ENCODE peak calls at places on chromosomes 2 and 18, in eight cellular contexts. One of them, this sample, is unnamed.

GRCh38 chr2:129709030-129709955 is 270.2 kb upstream of the RAB6C start:
- DNase-seq in T-helper 1 cell: no peak
- DNase-seq in endothelial cell: no peak
- DNase-seq in T-helper 9 cell: no peak
- DNase-seq in HepG2: no peak
- DNase-seq in T-helper 2 cell: no peak
- DNase-seq in HCT116: no peak
- DNase-seq in NCI-H2171 treated with DMSO at 0.1 percent for 48 hours: peak
- DNase-seq in this sample: peak

GRCh38 chr2:203453858-203454451 is 81.1 kb downstream of the RAPH1 start:
- DNase-seq in T-helper 1 cell: no peak
- DNase-seq in endothelial cell: peak
- DNase-seq in T-helper 9 cell: no peak
- DNase-seq in HepG2: peak
- DNase-seq in T-helper 2 cell: no peak
- DNase-seq in HCT116: peak
- DNase-seq in NCI-H2171 treated with DMSO at 0.1 percent for 48 hours: peak
- DNase-seq in this sample: no peak

GRCh38 chr2:39484620-39485495 is 47.8 kb upstream of the MAP4K3 start:
- DNase-seq in T-helper 1 cell: no peak
- DNase-seq in endothelial cell: no peak
- DNase-seq in T-helper 9 cell: no peak
- DNase-seq in HepG2: no peak
- DNase-seq in T-helper 2 cell: no peak
- DNase-seq in HCT116: no peak
- DNase-seq in NCI-H2171 treated with DMSO at 0.1 percent for 48 hours: no peak
- DNase-seq in this sample: no peak

GRCh38 chr2:157444643-157445040 is 753 bp upstream of the CYTIP start:
- DNase-seq in T-helper 1 cell: no peak
- DNase-seq in endothelial cell: no peak
- DNase-seq in T-helper 9 cell: no peak
- DNase-seq in HepG2: no peak
- DNase-seq in T-helper 2 cell: no peak
- DNase-seq in HCT116: no peak
- DNase-seq in NCI-H2171 treated with DMSO at 0.1 percent for 48 hours: no peak
- DNase-seq in this sample: no peak

GRCh38 chr2:29878898-29879297 is 42.5 kb downstream of the ALK start:
- DNase-seq in T-helper 1 cell: no peak
- DNase-seq in endothelial cell: no peak
- DNase-seq in T-helper 9 cell: no peak
- DNase-seq in HepG2: no peak
- DNase-seq in T-helper 2 cell: no peak
- DNase-seq in HCT116: peak
- DNase-seq in NCI-H2171 treated with DMSO at 0.1 percent for 48 hours: no peak
- DNase-seq in this sample: no peak

GRCh38 chr2:44740678-44741077 is 200.8 kb upstream of the SIX3 start:
- DNase-seq in T-helper 1 cell: no peak
- DNase-seq in endothelial cell: no peak
- DNase-seq in T-helper 9 cell: no peak
- DNase-seq in HepG2: no peak
- DNase-seq in T-helper 2 cell: no peak
- DNase-seq in HCT116: no peak
- DNase-seq in NCI-H2171 treated with DMSO at 0.1 percent for 48 hours: no peak
- DNase-seq in this sample: no peak

GRCh38 chr2:219868635-219869034 is 241.2 kb downstream of the SLC4A3 start:
- DNase-seq in T-helper 1 cell: no peak
- DNase-seq in endothelial cell: no peak
- DNase-seq in T-helper 9 cell: no peak
- DNase-seq in HepG2: no peak
- DNase-seq in T-helper 2 cell: no peak
- DNase-seq in HCT116: no peak
- DNase-seq in NCI-H2171 treated with DMSO at 0.1 percent for 48 hours: no peak
- DNase-seq in this sample: no peak

GRCh38 chr2:150480241-150480640 is 7.2 kb downstream of the RND3 start:
- DNase-seq in T-helper 1 cell: no peak
- DNase-seq in endothelial cell: no peak
- DNase-seq in T-helper 9 cell: no peak
- DNase-seq in HepG2: no peak
- DNase-seq in T-helper 2 cell: no peak
- DNase-seq in HCT116: no peak
- DNase-seq in NCI-H2171 treated with DMSO at 0.1 percent for 48 hours: peak
- DNase-seq in this sample: no peak

GRCh38 chr2:57376985-57377384 is 669.6 kb upstream of the VRK2 start:
- DNase-seq in T-helper 1 cell: no peak
- DNase-seq in endothelial cell: no peak
- DNase-seq in T-helper 9 cell: no peak
- DNase-seq in HepG2: no peak
- DNase-seq in T-helper 2 cell: no peak
- DNase-seq in HCT116: no peak
- DNase-seq in NCI-H2171 treated with DMSO at 0.1 percent for 48 hours: no peak
- DNase-seq in this sample: no peak

GRCh38 chr2:32627441-32627900 is 379 bp upstream of the TTC27 start:
- DNase-seq in T-helper 1 cell: no peak
- DNase-seq in endothelial cell: peak
- DNase-seq in T-helper 9 cell: no peak
- DNase-seq in HepG2: peak
- DNase-seq in T-helper 2 cell: peak
- DNase-seq in HCT116: no peak
- DNase-seq in NCI-H2171 treated with DMSO at 0.1 percent for 48 hours: no peak
- DNase-seq in this sample: no peak

GRCh38 chr18:55861266-55861665 is 273.3 kb upstream of the TCF4 start:
- DNase-seq in T-helper 1 cell: no peak
- DNase-seq in endothelial cell: peak
- DNase-seq in T-helper 9 cell: no peak
- DNase-seq in HepG2: no peak
- DNase-seq in T-helper 2 cell: no peak
- DNase-seq in HCT116: no peak
- DNase-seq in NCI-H2171 treated with DMSO at 0.1 percent for 48 hours: no peak
- DNase-seq in this sample: no peak

GRCh38 chr2:103789716-103790085 is 1027.9 kb downstream of the TMEM182 start:
- DNase-seq in T-helper 1 cell: no peak
- DNase-seq in endothelial cell: no peak
- DNase-seq in T-helper 9 cell: no peak
- DNase-seq in HepG2: no peak
- DNase-seq in T-helper 2 cell: no peak
- DNase-seq in HCT116: no peak
- DNase-seq in NCI-H2171 treated with DMSO at 0.1 percent for 48 hours: no peak
- DNase-seq in this sample: no peak

GRCh38 chr2:174120346-174120745 is 128.0 kb downstream of the OLA1 start:
- DNase-seq in T-helper 1 cell: no peak
- DNase-seq in endothelial cell: no peak
- DNase-seq in T-helper 9 cell: no peak
- DNase-seq in HepG2: peak
- DNase-seq in T-helper 2 cell: peak
- DNase-seq in HCT116: peak
- DNase-seq in NCI-H2171 treated with DMSO at 0.1 percent for 48 hours: peak
- DNase-seq in this sample: no peak

GRCh38 chr2:75416420-75417342 is 144.1 kb downstream of the EVA1A start:
- DNase-seq in T-helper 1 cell: no peak
- DNase-seq in endothelial cell: no peak
- DNase-seq in T-helper 9 cell: no peak
- DNase-seq in HepG2: no peak
- DNase-seq in T-helper 2 cell: no peak
- DNase-seq in HCT116: no peak
- DNase-seq in NCI-H2171 treated with DMSO at 0.1 percent for 48 hours: no peak
- DNase-seq in this sample: no peak

GRCh38 chr2:38740851-38741541 is 10.2 kb downstream of the SRSF7 start:
- DNase-seq in T-helper 1 cell: no peak
- DNase-seq in endothelial cell: no peak
- DNase-seq in T-helper 9 cell: peak
- DNase-seq in HepG2: peak
- DNase-seq in T-helper 2 cell: no peak
- DNase-seq in HCT116: no peak
- DNase-seq in NCI-H2171 treated with DMSO at 0.1 percent for 48 hours: peak
- DNase-seq in this sample: no peak

GRCh38 chr2:3461781-3462492 is 57.4 kb downstream of the ADI1 start:
- DNase-seq in T-helper 1 cell: no peak
- DNase-seq in endothelial cell: peak
- DNase-seq in T-helper 9 cell: no peak
- DNase-seq in HepG2: peak
- DNase-seq in T-helper 2 cell: no peak
- DNase-seq in HCT116: peak
- DNase-seq in NCI-H2171 treated with DMSO at 0.1 percent for 48 hours: peak
- DNase-seq in this sample: no peak

GRCh38 chr2:8494589-8494988 is 187.3 kb upstream of the ID2 start:
- DNase-seq in T-helper 1 cell: no peak
- DNase-seq in endothelial cell: no peak
- DNase-seq in T-helper 9 cell: no peak
- DNase-seq in HepG2: no peak
- DNase-seq in T-helper 2 cell: no peak
- DNase-seq in HCT116: no peak
- DNase-seq in NCI-H2171 treated with DMSO at 0.1 percent for 48 hours: no peak
- DNase-seq in this sample: no peak

GRCh38 chr2:63614983-63615945 is 26.5 kb downstream of the MDH1 start:
- DNase-seq in T-helper 1 cell: no peak
- DNase-seq in endothelial cell: no peak
- DNase-seq in T-helper 9 cell: no peak
- DNase-seq in HepG2: peak
- DNase-seq in T-helper 2 cell: no peak
- DNase-seq in HCT116: peak
- DNase-seq in NCI-H2171 treated with DMSO at 0.1 percent for 48 hours: no peak
- DNase-seq in this sample: no peak

GRCh38 chr2:85924522-85924921 is 35.7 kb upstream of the ST3GAL5 start:
- DNase-seq in T-helper 1 cell: no peak
- DNase-seq in endothelial cell: no peak
- DNase-seq in T-helper 9 cell: no peak
- DNase-seq in HepG2: no peak
- DNase-seq in T-helper 2 cell: no peak
- DNase-seq in HCT116: no peak
- DNase-seq in NCI-H2171 treated with DMSO at 0.1 percent for 48 hours: no peak
- DNase-seq in this sample: no peak

GRCh38 chr2:38824906-38825305 is 46.9 kb downstream of the GEMIN6 start:
- DNase-seq in T-helper 1 cell: no peak
- DNase-seq in endothelial cell: no peak
- DNase-seq in T-helper 9 cell: no peak
- DNase-seq in HepG2: no peak
- DNase-seq in T-helper 2 cell: no peak
- DNase-seq in HCT116: no peak
- DNase-seq in NCI-H2171 treated with DMSO at 0.1 percent for 48 hours: no peak
- DNase-seq in this sample: no peak

GRCh38 chr2:142291964-142292363 is 161.1 kb upstream of the LRP1B start:
- DNase-seq in T-helper 1 cell: no peak
- DNase-seq in endothelial cell: no peak
- DNase-seq in T-helper 9 cell: no peak
- DNase-seq in HepG2: no peak
- DNase-seq in T-helper 2 cell: no peak
- DNase-seq in HCT116: no peak
- DNase-seq in NCI-H2171 treated with DMSO at 0.1 percent for 48 hours: no peak
- DNase-seq in this sample: no peak

GRCh38 chr2:216083464-216084279 is 2.0 kb downstream of the TMEM169 start:
- DNase-seq in T-helper 1 cell: no peak
- DNase-seq in endothelial cell: no peak
- DNase-seq in T-helper 9 cell: no peak
- DNase-seq in HepG2: peak
- DNase-seq in T-helper 2 cell: no peak
- DNase-seq in HCT116: no peak
- DNase-seq in NCI-H2171 treated with DMSO at 0.1 percent for 48 hours: peak
- DNase-seq in this sample: peak